ENCODE peak calls at places on chromosomes 7 and 10, in six cellular contexts. One of them, this sample, is unnamed.

GRCh38 chr10:123896217-123896927 is 4.8 kb upstream of the CPXM2 start:
- DNase-seq in prostate gland: no peak
- DNase-seq in effector memory CD8-positive, alpha-beta T cell: no peak
- DNase-seq in foreskin fibroblast: no peak
- DNase-seq in endothelial cell: no peak
- DNase-seq in ELF-1: no peak
- DNase-seq in this sample: no peak

GRCh38 chr10:34797155-34797554 is 17.9 kb downstream of the PARD3 start:
- DNase-seq in prostate gland: no peak
- DNase-seq in effector memory CD8-positive, alpha-beta T cell: no peak
- DNase-seq in foreskin fibroblast: no peak
- DNase-seq in endothelial cell: no peak
- DNase-seq in ELF-1: no peak
- DNase-seq in this sample: no peak

GRCh38 chr10:120336910-120337540 is 120.0 kb upstream of the PLPP4 start:
- DNase-seq in prostate gland: peak; percentile 56
- DNase-seq in effector memory CD8-positive, alpha-beta T cell: peak; percentile 42
- DNase-seq in foreskin fibroblast: peak; percentile 2
- DNase-seq in endothelial cell: peak; percentile 73
- DNase-seq in ELF-1: peak; percentile 72
- DNase-seq in this sample: no peak

GRCh38 chr10:129756912-129757861 is 206.9 kb downstream of the EBF3 start:
- DNase-seq in prostate gland: peak; percentile 65
- DNase-seq in effector memory CD8-positive, alpha-beta T cell: no peak
- DNase-seq in foreskin fibroblast: no peak
- DNase-seq in endothelial cell: peak; percentile 9
- DNase-seq in ELF-1: no peak
- DNase-seq in this sample: no peak

GRCh38 chr10:8365935-8366911 is 311.7 kb downstream of the GATA3 start:
- DNase-seq in prostate gland: no peak
- DNase-seq in effector memory CD8-positive, alpha-beta T cell: peak; percentile 35
- DNase-seq in foreskin fibroblast: no peak
- DNase-seq in endothelial cell: no peak
- DNase-seq in ELF-1: peak; percentile 92
- DNase-seq in this sample: no peak

GRCh38 chr10:77390481-77390891 is 247.1 kb downstream of the KCNMA1 start:
- DNase-seq in prostate gland: no peak
- DNase-seq in effector memory CD8-positive, alpha-beta T cell: no peak
- DNase-seq in foreskin fibroblast: peak; percentile 22
- DNase-seq in endothelial cell: no peak
- DNase-seq in ELF-1: peak; percentile 66
- DNase-seq in this sample: no peak

GRCh38 chr7:101953248-101953819 is 135.9 kb downstream of the CUX1 start:
- DNase-seq in prostate gland: no peak
- DNase-seq in effector memory CD8-positive, alpha-beta T cell: no peak
- DNase-seq in foreskin fibroblast: peak; percentile 77
- DNase-seq in endothelial cell: no peak
- DNase-seq in ELF-1: peak; percentile 67
- DNase-seq in this sample: no peak

GRCh38 chr7:21430575-21430954 is 2.7 kb downstream of the SP4 start:
- DNase-seq in prostate gland: no peak
- DNase-seq in effector memory CD8-positive, alpha-beta T cell: no peak
- DNase-seq in foreskin fibroblast: no peak
- DNase-seq in endothelial cell: no peak
- DNase-seq in ELF-1: no peak
- DNase-seq in this sample: no peak

GRCh38 chr10:23174974-23175512 is 17.1 kb upstream of the PTF1A start:
- DNase-seq in prostate gland: no peak
- DNase-seq in effector memory CD8-positive, alpha-beta T cell: no peak
- DNase-seq in foreskin fibroblast: no peak
- DNase-seq in endothelial cell: no peak
- DNase-seq in ELF-1: no peak
- DNase-seq in this sample: no peak

This sample was measured in cerebellar nuclear complex.